ENCODE peak calls at places on chromosomes 16 and 17, in seven cellular contexts. E is body of pancreas, U is type B pancreatic cell, O is MM.1S, X is mucosa of descending colon, A is esophagus squamous epithelium, D is chondrocyte. F is an unnamed sample.

GRCh38 chr17:7217113-7217987 is 2.3 kb downstream of the DLG4 start:
- DNase-seq in A (no peak), O (no peak), U (no peak), X (no peak), D (no peak), E (peak), F (peak)

GRCh38 chr17:21376835-21377690 is 906 bp downstream of the KCNJ12 start:
- DNase-seq in E (no peak), A (no peak), X (no peak), U (no peak), D (no peak), O (no peak), F (no peak)

GRCh38 chr17:6163632-6164319 is 93.6 kb downstream of the WSCD1 start:
- DNase-seq in E (no peak), X (no peak), D (no peak), O (no peak), A (no peak), U (no peak), F (no peak)

GRCh38 chr16:84810518-84811273 is 9.1 kb upstream of the CRISPLD2 start:
- DNase-seq in X (peak), A (no peak), O (peak), E (peak), U (no peak), D (no peak), F (peak)

GRCh38 chr16:11183035-11183812 is 72.8 kb downstream of the SOCS1 start:
- DNase-seq in A (no peak), D (peak), E (no peak), O (no peak), X (no peak), U (no peak), F (peak)

GRCh38 chr17:7838291-7839075 is 4.5 kb downstream of the KDM6B start:
- DNase-seq in U (no peak), D (no peak), E (peak), O (no peak), X (peak), A (no peak), F (no peak)

GRCh38 chr17:72775237-72775636 is 317.3 kb downstream of the SLC39A11 start:
- DNase-seq in X (no peak), U (no peak), E (no peak), D (no peak), A (no peak), O (no peak), F (no peak)

GRCh38 chr16:4785758-4786433 is 2.2 kb downstream of the SEPTIN12 start:
- DNase-seq in D (no peak), A (no peak), U (no peak), E (no peak), O (no peak), X (no peak), F (no peak)

GRCh38 chr16:7614022-7614795 is 281.6 kb downstream of the RBFOX1 start:
- DNase-seq in D (no peak), X (no peak), A (no peak), O (no peak), U (no peak), E (no peak), F (no peak)

GRCh38 chr17:2545393-2545792 is 33.7 kb upstream of the METTL16 start:
- DNase-seq in U (no peak), A (no peak), O (no peak), E (peak), X (no peak), D (no peak), F (no peak)

DNA sequence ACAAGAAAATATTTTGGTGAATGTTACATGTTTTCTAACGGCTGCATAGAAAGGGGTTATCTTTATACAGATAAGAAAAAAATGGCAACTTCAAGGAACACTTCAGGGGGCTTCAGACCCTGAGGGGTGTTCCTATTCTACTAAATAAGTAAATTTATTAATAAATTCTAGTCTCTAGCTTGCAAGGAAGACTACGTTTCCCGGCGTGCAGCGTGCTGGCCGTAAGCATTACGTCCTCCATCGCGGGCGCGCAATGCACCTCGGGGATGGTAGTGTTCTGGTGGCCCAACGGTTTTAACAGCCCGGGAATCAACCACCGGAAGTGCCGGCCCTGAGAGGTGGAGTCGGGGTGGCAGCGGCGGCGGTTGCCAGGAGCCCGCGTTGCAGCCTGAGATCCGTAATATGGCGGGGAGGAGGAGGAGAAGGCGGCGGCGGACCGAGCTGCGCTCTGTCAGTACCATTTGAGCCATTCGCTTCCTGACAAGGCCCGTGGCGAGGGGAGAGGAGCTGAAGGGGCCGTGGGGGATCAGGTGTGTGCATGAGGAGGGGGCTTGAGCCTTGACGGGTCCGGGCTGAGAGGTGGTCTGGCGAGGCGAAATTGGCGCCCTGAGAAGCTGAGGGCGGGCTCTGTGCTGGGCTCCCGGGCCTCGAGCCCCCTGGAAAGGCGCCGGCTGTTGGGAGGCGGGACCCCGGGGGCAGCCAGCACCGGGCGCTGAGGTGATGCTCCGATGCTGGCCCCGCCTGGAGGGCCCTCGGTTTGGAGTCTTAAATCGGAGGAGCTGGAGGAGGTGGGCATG is at the start of gene CCP110:
- DNase-seq in U (peak), X (peak), E (peak), O (peak), A (peak), D (peak), F (peak)
- TF ChIP-seq CTCF in U (no peak), X (no peak), E (no peak), O (no peak), A (no peak), D (no peak), F (no peak)

GRCh38 chr17:57442401-57442823 is 186.1 kb downstream of the MSI2 start:
- DNase-seq in U (no peak), E (no peak), X (no peak), A (no peak), D (no peak), O (no peak), F (no peak)

GRCh38 chr17:57442914-57443571 is 186.7 kb downstream of the MSI2 start:
- DNase-seq in A (no peak), D (no peak), U (no peak), X (peak), E (no peak), O (no peak), F (no peak)

GRCh38 chr17:57441270-57441600 is 184.9 kb downstream of the MSI2 start:
- DNase-seq in A (no peak), E (no peak), U (no peak), X (no peak), D (no peak), O (no peak), F (no peak)

GRCh38 chr17:57438031-57438731 is 181.9 kb downstream of the MSI2 start:
- DNase-seq in O (no peak), X (no peak), E (no peak), A (no peak), U (no peak), D (no peak), F (no peak)

GRCh38 chr17:57440522-57441269 is 184.4 kb downstream of the MSI2 start:
- DNase-seq in U (no peak), A (no peak), D (no peak), O (no peak), E (peak), X (peak), F (peak)
- TF ChIP-seq CTCF in U (peak), A (no peak), D (peak), O (no peak), E (no peak), X (no peak), F (peak)

GRCh38 chr17:79500738-79501533 is 109.9 kb downstream of the RBFOX3 start:
- DNase-seq in X (no peak), A (no peak), D (no peak), U (no peak), E (peak), O (no peak), F (no peak)
- TF ChIP-seq CTCF in X (no peak), A (no peak), D (no peak), U (no peak), E (no peak), O (no peak), F (no peak)

GRCh38 chr16:88380099-88380498 is 2.7 kb upstream of the ZNF469 start:
- DNase-seq in D (no peak), X (no peak), A (no peak), O (no peak), E (no peak), U (no peak), F (no peak)

GRCh38 chr16:88379694-88380040 is 3.1 kb upstream of the ZNF469 start:
- DNase-seq in E (no peak), A (no peak), U (no peak), X (peak), D (peak), O (no peak), F (no peak)

GRCh38 chr16:88378401-88378800 is 4.4 kb upstream of the ZNF469 start:
- DNase-seq in A (no peak), D (peak), O (no peak), U (no peak), X (no peak), E (no peak), F (no peak)

GRCh38 chr16:88377961-88378360 is 4.8 kb upstream of the ZNF469 start:
- DNase-seq in O (no peak), X (peak), D (peak), A (no peak), E (no peak), U (no peak), F (no peak)

DNA sequence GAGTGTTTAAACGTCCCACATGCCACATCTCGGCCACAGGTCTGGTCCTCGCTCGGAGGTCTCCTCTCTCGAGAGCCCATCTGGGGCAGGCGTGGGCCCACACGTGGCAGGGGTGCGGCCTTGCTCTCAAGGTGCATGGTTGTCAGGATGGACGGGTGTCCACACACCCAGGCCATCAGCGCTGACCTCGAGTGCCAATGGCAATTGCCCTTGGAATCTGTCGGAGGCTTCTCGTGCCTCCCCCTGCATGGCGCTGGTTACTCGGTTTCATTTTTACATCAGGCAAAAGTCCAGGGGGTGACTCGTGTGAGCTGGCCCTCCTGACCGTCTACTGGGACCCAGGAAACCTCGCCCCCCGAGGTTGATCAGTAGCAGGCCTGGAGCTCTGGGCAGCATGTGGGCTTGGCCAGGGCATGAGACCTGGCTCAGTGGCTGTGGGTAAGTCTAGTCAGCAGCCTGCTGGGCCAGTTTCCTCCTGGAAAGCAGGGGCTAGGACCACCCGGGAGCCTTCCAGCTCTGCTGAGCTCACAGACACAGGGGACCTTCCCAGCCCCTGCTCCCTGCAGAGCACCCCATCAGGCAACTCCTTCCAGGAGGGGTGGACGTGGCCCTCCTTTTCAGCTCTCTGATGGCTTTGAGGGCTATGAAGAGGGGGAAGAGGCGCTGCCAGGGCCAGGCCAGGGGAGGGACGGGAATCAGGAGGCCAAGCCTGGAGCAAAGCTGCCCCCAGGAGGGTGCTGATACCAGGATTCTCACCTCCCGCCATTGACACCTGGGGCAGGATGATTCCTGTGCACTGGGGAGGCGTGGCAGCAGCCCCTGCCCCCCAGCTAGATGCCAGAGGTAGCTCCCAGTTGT is 3.7 kb upstream of the ZNF469 start:
- DNase-seq in O (no peak), U (no peak), A (no peak), E (no peak), X (peak), D (peak), F (no peak)
- TF ChIP-seq CTCF in O (no peak), U (no peak), A (no peak), E (no peak), X (no peak), D (no peak), F (no peak)

GRCh38 chr17:81183807-81184206 is 17.8 kb upstream of the AATK start:
- DNase-seq in E (no peak), O (no peak), D (no peak), X (no peak), U (no peak), A (no peak), F (no peak)
- TF ChIP-seq CTCF in E (no peak), O (no peak), D (no peak), X (no peak), U (no peak), A (no peak), F (no peak)

DNA sequence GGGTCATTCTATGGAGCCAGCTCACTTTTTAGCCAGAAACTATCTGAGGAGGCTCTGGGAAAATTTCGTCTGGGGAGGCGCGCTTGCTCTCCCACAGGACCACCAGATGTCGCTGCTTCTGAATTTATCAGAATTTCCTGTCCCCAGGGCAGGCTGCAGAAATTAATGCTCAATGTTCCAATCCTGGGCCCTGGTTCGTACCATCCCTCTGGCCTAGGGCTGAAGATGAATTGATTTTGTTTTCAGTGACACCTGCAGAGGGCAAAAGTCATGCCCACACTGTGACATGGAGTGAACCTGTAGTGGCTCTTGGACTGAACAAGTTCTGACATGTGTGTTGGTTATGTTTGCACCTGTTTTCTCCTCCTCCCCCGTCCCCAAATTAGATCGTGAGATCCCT is 482.6 kb downstream of the NPIPA7 start:
- DNase-seq in O (peak), X (no peak), A (no peak), E (peak), D (no peak), U (peak), F (peak)
- TF ChIP-seq CTCF in O (peak), X (peak), A (peak), E (peak), D (peak), U (peak), F (peak)

DNA sequence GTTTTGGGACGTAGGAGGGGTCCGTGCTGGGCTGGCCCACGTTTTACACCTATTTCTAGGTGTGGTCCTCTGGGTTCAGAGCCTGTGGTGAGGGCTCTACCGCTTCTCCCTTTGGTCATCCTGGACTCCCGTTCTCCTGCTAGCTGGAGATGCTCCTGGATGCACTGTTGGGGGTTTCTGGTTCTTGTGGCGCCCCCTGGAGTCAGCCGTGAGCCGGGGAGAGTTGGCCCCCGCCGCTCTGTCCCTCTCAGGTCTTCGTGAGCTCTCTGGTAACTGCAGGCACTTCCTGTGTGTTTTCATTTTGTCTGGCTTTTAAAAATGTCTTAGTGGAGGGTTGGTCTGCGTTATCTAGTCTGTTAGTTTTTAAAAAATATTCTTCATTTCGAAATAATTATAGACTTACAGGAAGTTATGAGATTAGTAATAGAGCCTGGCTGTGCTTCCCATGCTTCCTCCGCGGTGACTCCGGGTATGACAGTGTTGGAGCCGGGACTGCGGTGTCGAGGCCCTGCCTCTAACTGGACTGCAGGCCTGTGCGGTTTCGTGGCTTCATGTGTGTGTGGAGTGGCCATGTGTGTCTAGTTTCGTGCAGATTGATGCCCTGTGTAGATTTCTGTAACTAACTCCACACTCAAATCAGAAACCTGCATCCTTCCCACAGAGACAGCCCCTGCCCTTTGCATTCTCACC is 78.0 kb upstream of the ZNF750 start:
- DNase-seq in E (peak), X (peak), U (no peak), O (no peak), D (no peak), A (no peak), F (peak)
- TF ChIP-seq CTCF in E (no peak), X (no peak), U (peak), O (no peak), D (peak), A (no peak), F (peak)

F was measured in GM13977.